ENCODE peak calls at places on chromosomes 5 and 9, in five cellular contexts. One of them, this sample, is unnamed.

GRCh38 chr5:144139586-144139985 is 30.9 kb downstream of the YIPF5 start:
- DNase-seq in H1: no peak
- DNase-seq in GM12878: no peak
- DNase-seq in HepG2: no peak
- DNase-seq in K562: no peak
- DNase-seq in this sample: no peak

GRCh38 chr9:108271646-108272349 is 584.0 kb downstream of the ACTL7B start:
- DNase-seq in H1: no peak
- DNase-seq in GM12878: no peak
- DNase-seq in HepG2: peak
- DNase-seq in K562: no peak
- DNase-seq in this sample: no peak

GRCh38 chr9:112239284-112239683 is 64.2 kb upstream of the SUSD1 start:
- DNase-seq in H1: no peak
- DNase-seq in GM12878: no peak
- DNase-seq in HepG2: no peak
- DNase-seq in K562: no peak
- DNase-seq in this sample: peak

GRCh38 chr5:65150599-65150998 is 331.1 kb downstream of the ADAMTS6 start:
- DNase-seq in H1: no peak
- DNase-seq in GM12878: no peak
- DNase-seq in HepG2: no peak
- DNase-seq in K562: no peak
- DNase-seq in this sample: no peak

GRCh38 chr9:137986268-137987099 is 108.9 kb downstream of the CACNA1B start:
- DNase-seq in H1: no peak
- DNase-seq in GM12878: no peak
- DNase-seq in HepG2: no peak
- DNase-seq in K562: no peak
- DNase-seq in this sample: no peak

GRCh38 chr5:135342227-135342859 is 56.7 kb downstream of the MACROH2A1 start:
- DNase-seq in H1: no peak
- DNase-seq in GM12878: no peak
- DNase-seq in HepG2: no peak
- DNase-seq in K562: no peak
- DNase-seq in this sample: no peak

GRCh38 chr9:79757906-79758669 is 186.3 kb downstream of the TLE4 start:
- DNase-seq in H1: no peak
- DNase-seq in GM12878: no peak
- DNase-seq in HepG2: no peak
- DNase-seq in K562: no peak
- DNase-seq in this sample: no peak

GRCh38 chr5:132776932-132777208 is 169 bp downstream of the SEPTIN8 start:
- DNase-seq in H1: no peak
- DNase-seq in GM12878: no peak
- DNase-seq in HepG2: no peak
- DNase-seq in K562: no peak
- DNase-seq in this sample: no peak

GRCh38 chr9:35599763-35600604 is 5.1 kb upstream of the TESK1 start:
- DNase-seq in H1: no peak
- DNase-seq in GM12878: no peak
- DNase-seq in HepG2: peak
- DNase-seq in K562: no peak
- DNase-seq in this sample: no peak

GRCh38 chr5:126811515-126812198 is 34.7 kb downstream of the LMNB1 start:
- DNase-seq in H1: no peak
- DNase-seq in GM12878: no peak
- DNase-seq in HepG2: no peak
- DNase-seq in K562: no peak
- DNase-seq in this sample: no peak

GRCh38 chr5:16869821-16870796 is 66.0 kb downstream of the MYO10 start:
- DNase-seq in H1: no peak
- DNase-seq in GM12878: no peak
- DNase-seq in HepG2: no peak
- DNase-seq in K562: no peak
- DNase-seq in this sample: peak

GRCh38 chr5:157108961-157109360 is at the start of gene HAVCR2:
- DNase-seq in H1: no peak
- DNase-seq in GM12878: peak
- DNase-seq in HepG2: no peak
- DNase-seq in K562: no peak
- DNase-seq in this sample: no peak

GRCh38 chr5:36659406-36659805 is 53.0 kb downstream of the SLC1A3 start:
- DNase-seq in H1: no peak
- DNase-seq in GM12878: no peak
- DNase-seq in HepG2: no peak
- DNase-seq in K562: no peak
- DNase-seq in this sample: no peak

GRCh38 chr5:54363669-54364068 is 53.3 kb upstream of the ARL15 start:
- DNase-seq in H1: no peak
- DNase-seq in GM12878: no peak
- DNase-seq in HepG2: no peak
- DNase-seq in K562: no peak
- DNase-seq in this sample: no peak

GRCh38 chr5:77086611-77087483 is at the start of gene ZBED3:
- DNase-seq in H1: no peak
- DNase-seq in GM12878: peak
- DNase-seq in HepG2: peak
- DNase-seq in K562: no peak
- DNase-seq in this sample: peak

GRCh38 chr5:172733179-172733973 is 37.6 kb downstream of the DUSP1 start:
- DNase-seq in H1: no peak
- DNase-seq in GM12878: no peak
- DNase-seq in HepG2: peak
- DNase-seq in K562: no peak
- DNase-seq in this sample: no peak

GRCh38 chr5:149759563-149759962 is 29.5 kb downstream of the PPARGC1B start:
- DNase-seq in H1: no peak
- DNase-seq in GM12878: no peak
- DNase-seq in HepG2: no peak
- DNase-seq in K562: no peak
- DNase-seq in this sample: no peak

GRCh38 chr5:115588640-115589039 is 13.6 kb downstream of the TICAM2 start:
- DNase-seq in H1: no peak
- DNase-seq in GM12878: no peak
- DNase-seq in HepG2: no peak
- DNase-seq in K562: no peak
- DNase-seq in this sample: no peak

GRCh38 chr5:176816791-176817272 is 6.5 kb downstream of the UNC5A start:
- DNase-seq in H1: no peak
- DNase-seq in GM12878: no peak
- DNase-seq in HepG2: no peak
- DNase-seq in K562: no peak
- DNase-seq in this sample: no peak

GRCh38 chr5:54738118-54738972 is 220.8 kb downstream of the SNX18 start:
- DNase-seq in H1: no peak
- DNase-seq in GM12878: no peak
- DNase-seq in HepG2: no peak
- DNase-seq in K562: peak
- DNase-seq in this sample: no peak

GRCh38 chr5:42900734-42901133 is 89.0 kb upstream of the SELENOP start:
- DNase-seq in H1: no peak
- DNase-seq in GM12878: no peak
- DNase-seq in HepG2: no peak
- DNase-seq in K562: no peak
- DNase-seq in this sample: no peak

GRCh38 chr9:13845460-13845859 is 468.5 kb downstream of the NFIB start:
- DNase-seq in H1: no peak
- DNase-seq in GM12878: no peak
- DNase-seq in HepG2: no peak
- DNase-seq in K562: no peak
- DNase-seq in this sample: no peak
- TF ChIP-seq ATF3 in H1: no peak
- TF ChIP-seq ATF3 in GM12878: no peak
- TF ChIP-seq ATF3 in HepG2: no peak
- TF ChIP-seq ATF3 in K562: no peak
- TF ChIP-seq ATF3 in this sample: no peak

GRCh38 chr5:138849882-138850281 is 25.3 kb downstream of the LRRTM2 start:
- DNase-seq in H1: no peak
- DNase-seq in GM12878: no peak
- DNase-seq in HepG2: no peak
- DNase-seq in K562: no peak
- DNase-seq in this sample: no peak

GRCh38 chr5:138844812-138845513 is 30.2 kb downstream of the LRRTM2 start:
- DNase-seq in H1: no peak
- DNase-seq in GM12878: no peak
- DNase-seq in HepG2: no peak
- DNase-seq in K562: no peak
- DNase-seq in this sample: no peak

GRCh38 chr5:138853132-138853531 is 22.0 kb downstream of the LRRTM2 start:
- DNase-seq in H1: no peak
- DNase-seq in GM12878: no peak
- DNase-seq in HepG2: no peak
- DNase-seq in K562: no peak
- DNase-seq in this sample: no peak

GRCh38 chr5:138849439-138849838 is 25.7 kb downstream of the LRRTM2 start:
- DNase-seq in H1: no peak
- DNase-seq in GM12878: no peak
- DNase-seq in HepG2: no peak
- DNase-seq in K562: no peak
- DNase-seq in this sample: no peak

DNA sequence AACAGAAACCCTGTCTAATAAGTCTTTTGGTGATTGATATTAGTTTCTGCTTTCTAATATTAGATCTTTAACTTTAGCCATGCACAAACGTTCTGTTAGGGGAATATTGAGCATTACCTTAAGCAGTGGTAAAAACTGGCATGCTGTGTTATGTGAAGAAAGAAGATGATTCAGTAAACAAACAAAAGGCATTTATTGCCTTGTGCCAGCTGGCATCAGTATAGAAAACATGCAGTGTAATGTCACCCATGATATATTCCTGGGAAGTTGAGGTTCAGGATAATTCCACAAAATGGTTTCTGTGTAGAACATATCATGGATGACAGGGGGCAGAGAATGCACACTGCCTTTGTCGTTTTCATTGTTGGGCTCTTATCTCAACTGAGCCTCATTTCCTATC is 24.3 kb downstream of the LRRTM2 start:
- DNase-seq in H1: no peak
- DNase-seq in GM12878: no peak
- DNase-seq in HepG2: no peak
- DNase-seq in K562: no peak
- DNase-seq in this sample: no peak
- TF ChIP-seq SRF in H1: no peak
- TF ChIP-seq SRF in GM12878: no peak
- TF ChIP-seq SRF in HepG2: no peak
- TF ChIP-seq SRF in K562: no peak
- TF ChIP-seq SRF in this sample: no peak

GRCh38 chr5:146744358-146744757 is 134.2 kb downstream of the PPP2R2B start:
- DNase-seq in H1: no peak
- DNase-seq in GM12878: no peak
- DNase-seq in HepG2: no peak
- DNase-seq in K562: no peak
- DNase-seq in this sample: no peak
- TF ChIP-seq SIN3A in H1: no peak
- TF ChIP-seq SIN3A in GM12878: no peak
- TF ChIP-seq SIN3A in HepG2: no peak
- TF ChIP-seq SIN3A in K562: no peak
- TF ChIP-seq SIN3A in this sample: no peak

GRCh38 chr5:1005362-1005851 is 3.2 kb upstream of the NKD2 start:
- DNase-seq in H1: no peak
- DNase-seq in GM12878: no peak
- DNase-seq in HepG2: no peak
- DNase-seq in K562: no peak
- DNase-seq in this sample: no peak

GRCh38 chr5:1003296-1003937 is 5.2 kb upstream of the NKD2 start:
- DNase-seq in H1: no peak
- DNase-seq in GM12878: no peak
- DNase-seq in HepG2: no peak
- DNase-seq in K562: no peak
- DNase-seq in this sample: peak

GRCh38 chr5:1006656-1007071 is 1.9 kb upstream of the NKD2 start:
- DNase-seq in H1: no peak
- DNase-seq in GM12878: no peak
- DNase-seq in HepG2: no peak
- DNase-seq in K562: no peak
- DNase-seq in this sample: no peak

GRCh38 chr5:1005904-1006655 is 2.5 kb upstream of the NKD2 start:
- DNase-seq in H1: no peak
- DNase-seq in GM12878: no peak
- DNase-seq in HepG2: no peak
- DNase-seq in K562: no peak
- DNase-seq in this sample: no peak

DNA sequence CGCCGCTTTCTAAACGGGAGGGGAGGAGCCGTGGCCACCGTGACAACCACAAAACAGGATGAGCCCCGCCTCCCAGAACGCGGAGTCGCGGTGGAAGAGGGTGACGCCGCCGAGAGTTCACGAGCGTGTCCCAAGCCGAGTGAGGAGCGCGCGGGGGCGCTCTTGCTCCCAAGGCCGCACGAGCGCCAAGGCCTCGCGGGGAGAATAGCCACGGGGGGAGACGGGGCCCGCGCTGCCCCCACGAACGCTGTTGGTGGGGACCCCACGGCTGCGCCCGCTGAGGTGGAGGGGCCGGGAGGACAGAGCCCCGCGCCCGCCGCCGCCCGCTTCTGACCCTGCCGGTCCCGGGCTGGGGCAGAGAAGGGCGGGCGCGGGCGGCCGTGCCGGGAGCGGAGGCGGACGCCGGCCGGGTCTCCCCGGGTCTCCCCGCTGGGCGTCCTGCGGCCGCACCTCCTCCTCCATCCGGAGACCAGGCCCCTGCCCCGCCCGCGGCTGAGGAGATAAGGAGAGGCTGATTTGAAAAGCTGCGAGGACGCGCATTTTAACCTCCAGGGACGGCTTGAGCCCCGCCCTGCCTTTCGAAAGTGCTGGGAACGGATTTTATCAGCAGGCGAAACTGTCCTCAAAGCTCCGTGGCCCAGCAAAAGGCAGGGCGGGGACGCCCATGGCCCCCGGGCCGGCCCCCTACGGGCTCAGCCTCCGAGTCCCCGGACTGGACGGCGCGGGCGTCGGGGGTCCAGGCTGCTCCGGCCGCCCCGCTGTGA is 3.8 kb upstream of the NKD2 start:
- DNase-seq in H1: no peak
- DNase-seq in GM12878: no peak
- DNase-seq in HepG2: no peak
- DNase-seq in K562: peak
- DNase-seq in this sample: no peak
- TF ChIP-seq ATF3 in H1: no peak
- TF ChIP-seq ATF3 in GM12878: no peak
- TF ChIP-seq ATF3 in HepG2: no peak
- TF ChIP-seq ATF3 in K562: no peak
- TF ChIP-seq ATF3 in this sample: no peak

GRCh38 chr9:78031271-78031825 is at the start of gene GNAQ:
- DNase-seq in H1: no peak
- DNase-seq in GM12878: no peak
- DNase-seq in HepG2: no peak
- DNase-seq in K562: peak
- DNase-seq in this sample: no peak
- TF ChIP-seq SRF in H1: no peak
- TF ChIP-seq SRF in GM12878: no peak
- TF ChIP-seq SRF in HepG2: no peak
- TF ChIP-seq SRF in K562: no peak
- TF ChIP-seq SRF in this sample: no peak

This sample was measured in HCT116.